ENCODE peak calls at places on chromosome 20, in ten cellular contexts. J is H1, X is tibial nerve, P is adrenal gland, Q is IMR-90, D is breast epithelium, V is NB4, I is A549, B is HCT116, N is testis. T is an unnamed sample.
A peak's percentile ranks its signal among the peaks of the same experiment; 100 is the strongest.

GRCh38 chr20:59385461-59385860 is 85.0 kb downstream of the EDN3 start:
- DNase-seq in D (no peak), P (no peak), V (peak; percentile 52), Q (no peak), I (no peak), B (no peak), X (no peak), J (no peak), N (no peak), T (no peak)

GRCh38 chr20:45934046-45934586 is 367 bp upstream of the PCIF1 start:
- DNase-seq in D (peak; percentile 45), J (peak; percentile 57), P (peak; percentile 54), I (peak; percentile 54), B (peak; percentile 15), Q (peak; percentile 31), N (peak; percentile 73), V (peak; percentile 79), X (peak; percentile 37), T (peak; percentile 82)

GRCh38 chr20:9363673-9364072 is 150.7 kb upstream of the LAMP5 start:
- DNase-seq in Q (no peak), X (no peak), V (no peak), B (peak; percentile 3), I (no peak), D (no peak), J (no peak), N (no peak), P (no peak), T (no peak)

GRCh38 chr20:20664795-20665194 is 47.6 kb downstream of the RALGAPA2 start:
- DNase-seq in D (no peak), I (peak; percentile 8), P (peak; percentile 29), N (peak; percentile 22), J (no peak), V (peak; percentile 76), X (no peak), Q (no peak), B (peak; percentile 18), T (no peak)

GRCh38 chr20:31712112-31712553 is 10.5 kb downstream of the BCL2L1 start:
- DNase-seq in Q (no peak), B (no peak), N (peak; percentile 48), J (no peak), P (peak; percentile 68), I (no peak), X (no peak), V (no peak), D (peak; percentile 71), T (peak; percentile 57)

GRCh38 chr20:4007383-4008025 is 7.9 kb downstream of the RNF24 start:
- DNase-seq in I (no peak), J (no peak), X (no peak), Q (no peak), B (no peak), V (peak; percentile 25), D (no peak), P (no peak), N (no peak), T (no peak)

GRCh38 chr20:11200423-11200822 is 526.6 kb upstream of the JAG1 start:
- DNase-seq in Q (no peak), X (no peak), I (no peak), D (no peak), B (no peak), V (no peak), N (no peak), P (no peak), J (no peak), T (no peak)

GRCh38 chr20:15937179-15937578 is 636.1 kb downstream of the KIF16B start:
- DNase-seq in X (no peak), N (no peak), Q (no peak), V (no peak), P (no peak), I (no peak), J (no peak), B (no peak), D (no peak), T (no peak)

GRCh38 chr20:22652685-22653568 is 68.6 kb upstream of the FOXA2 start:
- DNase-seq in Q (no peak), B (no peak), D (no peak), J (no peak), X (no peak), P (no peak), N (no peak), V (no peak), I (no peak), T (no peak)

GRCh38 chr20:51359947-51360346 is 182.6 kb downstream of the NFATC2 start:
- DNase-seq in Q (no peak), B (no peak), J (no peak), D (no peak), P (no peak), X (no peak), I (no peak), V (no peak), N (no peak), T (no peak)

GRCh38 chr20:34713194-34713943 is 9.2 kb downstream of the TP53INP2 start:
- DNase-seq in B (peak; percentile 67), V (peak; percentile 59), N (peak; percentile 28), X (no peak), Q (peak; percentile 100), J (no peak), I (peak; percentile 64), P (peak; percentile 91), D (no peak), T (no peak)

DNA sequence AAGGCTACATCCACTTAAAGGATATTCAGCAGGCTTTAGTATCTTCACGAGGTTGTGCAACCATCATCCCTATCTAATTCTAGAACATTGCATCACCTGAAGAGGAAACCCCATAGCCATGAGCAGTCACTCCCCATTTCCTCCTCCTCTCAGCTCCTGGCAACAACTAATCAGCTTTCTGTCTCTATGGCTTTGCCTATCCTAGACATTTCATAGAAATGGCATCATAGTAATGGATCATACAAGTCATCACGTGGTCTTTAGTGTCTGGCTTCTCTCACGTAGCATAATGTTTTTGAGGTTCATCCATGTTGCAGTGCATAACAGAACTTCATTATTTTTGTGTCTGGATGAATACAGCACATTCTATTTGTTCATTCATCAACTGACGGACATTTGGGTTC is 20.5 kb downstream of the SNAI1 start:
- DNase-seq in J (no peak), P (no peak), D (no peak), I (no peak), N (no peak), X (no peak), V (peak; percentile 96), B (no peak), Q (peak; percentile 95), T (no peak)
- TF ChIP-seq POLR2A in J (no peak), P (no peak), D (no peak), I (no peak), N (no peak), X (no peak), V (no peak), B (no peak), Q (no peak), T (no peak)

GRCh38 chr20:63752411-63753101 is 13.0 kb downstream of the SLC2A4RG start:
- DNase-seq in Q (no peak), P (no peak), N (no peak), J (no peak), V (no peak), I (no peak), D (no peak), B (no peak), X (no peak), T (peak; percentile 20)
- TF ChIP-seq CTCF in Q (no peak), P (no peak), N (no peak), J (peak; percentile 25), V (peak; percentile 3), I (no peak), D (no peak), B (no peak), X (no peak), T (no peak)

GRCh38 chr20:57394087-57395082 is 3.2 kb downstream of the RBM38 start:
- DNase-seq in Q (no peak), V (no peak), N (no peak), J (no peak), B (no peak), X (no peak), P (no peak), D (no peak), I (no peak), T (peak; percentile 33)

GRCh38 chr20:57396638-57397003 is 5.4 kb downstream of the RBM38 start:
- DNase-seq in I (no peak), B (no peak), D (no peak), V (no peak), Q (no peak), J (no peak), N (no peak), P (no peak), X (no peak), T (no peak)

GRCh38 chr20:57396212-57396611 is 5.0 kb downstream of the RBM38 start:
- DNase-seq in N (no peak), I (no peak), X (no peak), Q (no peak), B (no peak), V (no peak), J (no peak), P (no peak), D (no peak), T (peak; percentile 31)

GRCh38 chr20:57397004-57397692 is 6.0 kb downstream of the RBM38 start:
- DNase-seq in X (no peak), V (peak; percentile 38), P (peak; percentile 43), J (no peak), Q (no peak), I (no peak), B (no peak), D (no peak), N (no peak), T (peak; percentile 13)

GRCh38 chr20:57395111-57395959 is 4.1 kb downstream of the RBM38 start:
- DNase-seq in D (peak; percentile 62), B (no peak), J (no peak), V (no peak), Q (peak; percentile 53), X (peak; percentile 37), P (peak; percentile 94), I (no peak), N (peak; percentile 85), T (peak; percentile 89)
- TF ChIP-seq POLR2A in D (no peak), B (no peak), J (no peak), V (no peak), Q (no peak), X (no peak), P (peak; percentile 77), I (no peak), N (no peak), T (peak; percentile 32)

GRCh38 chr20:24994470-24995368 is 2.2 kb upstream of the APMAP start:
- DNase-seq in N (peak; percentile 89), I (peak; percentile 91), B (peak; percentile 55), J (peak; percentile 31), V (peak; percentile 80), P (peak; percentile 86), X (peak; percentile 76), D (peak; percentile 72), Q (peak; percentile 63), T (peak; percentile 79)

GRCh38 chr20:24994186-24994465 is 1.6 kb upstream of the APMAP start:
- DNase-seq in V (no peak), Q (no peak), N (no peak), X (no peak), J (no peak), B (no peak), I (no peak), P (no peak), D (no peak), T (no peak)

GRCh38 chr20:24992420-24993205 is at the start of gene APMAP:
- DNase-seq in N (peak; percentile 98), P (peak; percentile 97), I (peak; percentile 97), D (peak; percentile 93), Q (peak; percentile 88), J (peak; percentile 46), X (peak; percentile 93), B (peak; percentile 77), V (peak; percentile 96), T (peak; percentile 98)

GRCh38 chr20:24991897-24992419 is 593 bp downstream of the APMAP start:
- DNase-seq in P (peak; percentile 22), X (no peak), I (peak; percentile 28), N (peak; percentile 29), B (no peak), Q (no peak), J (no peak), V (peak; percentile 50), D (no peak), T (no peak)

GRCh38 chr20:24993337-24994185 is 1.0 kb upstream of the APMAP start:
- DNase-seq in J (no peak), B (no peak), P (no peak), D (no peak), V (peak; percentile 32), Q (peak; percentile 57), N (no peak), I (peak; percentile 71), X (no peak), T (no peak)
- TF ChIP-seq CTCF in J (no peak), B (peak; percentile 42), P (no peak), D (peak; percentile 39), V (no peak), Q (peak; percentile 53), N (peak; percentile 26), I (peak; percentile 76), X (peak; percentile 55), T (peak; percentile 32)

T was measured in heart left ventricle.